ENCODE peak calls at places on chromosomes 11 and 22, in four cellular contexts. J, B, T and L are unnamed samples.

GRCh38 chr11:34840736-34841386 is 75.3 kb downstream of the APIP start:
- DNase-seq in J (peak; percentile 14), B (peak; percentile 48), T (peak; percentile 2), L (no peak)

GRCh38 chr11:120326845-120327281 is 1.8 kb downstream of the TLCD5 start:
- DNase-seq in J (peak; percentile 17), B (no peak), T (no peak), L (no peak)

GRCh38 chr11:65912840-65913239 is 6.0 kb downstream of the C11orf68 start:
- DNase-seq in J (no peak), B (no peak), T (no peak), L (peak; percentile 39)

GRCh38 chr22:44979154-44979553 is 30.7 kb downstream of the PHF21B start:
- DNase-seq in J (no peak), B (no peak), T (no peak), L (no peak)

GRCh38 chr11:1147792-1148191 is 10.0 kb upstream of the MUC5AC start:
- DNase-seq in J (no peak), B (no peak), T (no peak), L (no peak)

GRCh38 chr11:9862981-9863380 is 199.1 kb downstream of the SWAP70 start:
- DNase-seq in J (no peak), B (no peak), T (no peak), L (no peak)

GRCh38 chr22:23106906-23107367 is 34.9 kb downstream of the RSPH14 start:
- DNase-seq in J (no peak), B (no peak), T (no peak), L (peak; percentile 76)

GRCh38 chr11:62409831-62410230 is 9.0 kb upstream of the SCGB1A1 start:
- DNase-seq in J (no peak), B (no peak), T (no peak), L (no peak)

GRCh38 chr11:2203440-2204259 is 32.0 kb upstream of the TH start:
- DNase-seq in J (no peak), B (no peak), T (no peak), L (no peak)

GRCh38 chr11:73330569-73331093 is 22.6 kb downstream of the ARHGEF17 start:
- DNase-seq in J (no peak), B (no peak), T (peak; percentile 49), L (peak; percentile 62)

GRCh38 chr11:118930152-118930712 is 4.5 kb upstream of the BCL9L start:
- DNase-seq in J (peak; percentile 85), B (peak; percentile 84), T (peak; percentile 85), L (peak; percentile 89)

GRCh38 chr11:106463796-106464201 is 386.3 kb downstream of the AASDHPPT start:
- DNase-seq in J (no peak), B (no peak), T (no peak), L (no peak)

GRCh38 chr11:61120865-61121831 is 18.9 kb downstream of the CD5 start:
- DNase-seq in J (peak; percentile 84), B (peak; percentile 44), T (no peak), L (peak; percentile 74)

GRCh38 chr22:41524809-41525449 is 19.3 kb downstream of the POLR3H start:
- DNase-seq in J (peak; percentile 70), B (peak; percentile 65), T (no peak), L (peak; percentile 81)

GRCh38 chr22:32413715-32414114 is 1.7 kb upstream of the RTCB start:
- DNase-seq in J (no peak), B (no peak), T (peak; percentile 5), L (no peak)

GRCh38 chr22:32355760-32356159 is 1.9 kb upstream of the RFPL3 start:
- DNase-seq in J (no peak), B (no peak), T (no peak), L (no peak)

GRCh38 chr11:15170170-15170569 is 55.4 kb downstream of the INSC start:
- DNase-seq in J (no peak), B (no peak), T (no peak), L (no peak)

DNA sequence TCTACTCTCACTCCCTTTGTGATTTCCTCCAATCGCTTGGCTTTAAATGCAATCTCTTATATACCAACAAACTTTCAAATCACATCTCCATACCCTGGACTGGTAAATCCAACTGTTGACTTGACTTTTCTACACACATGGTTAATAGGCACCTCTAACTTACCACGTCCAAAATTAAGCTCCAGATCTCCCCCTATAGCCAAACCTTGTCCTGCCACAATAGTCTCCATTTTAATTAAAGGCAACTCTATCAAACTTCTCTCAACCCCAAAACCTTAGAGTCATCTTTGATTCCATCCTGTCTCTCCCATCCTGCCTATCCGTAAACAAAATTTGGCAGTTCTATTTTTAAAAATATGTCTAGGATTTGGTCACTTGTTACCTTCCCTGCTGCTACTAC is 141.8 kb upstream of the DDI1 start:
- DNase-seq in J (no peak), B (no peak), T (no peak), L (no peak)
- H3K4me1 ChIP-seq in J (no peaks in the 10 kb centered on the region), B (no peaks in the 10 kb centered on the region), T (peaks cover 7% of the 10 kb centered on the region), L (no peaks in the 10 kb centered on the region)

GRCh38 chr11:64539239-64539638 is 51.8 kb upstream of the SLC22A12 start:
- DNase-seq in J (no peak), B (no peak), T (no peak), L (no peak)
- H3K27ac ChIP-seq in J (no peak overlapping the region), B (no peak overlapping the region), T (no peak overlapping the region), L (no peak overlapping the region)

GRCh38 chr22:30074994-30075393 is 5.3 kb upstream of the HORMAD2 start:
- DNase-seq in J (no peak), B (no peak), T (no peak), L (no peak)

GRCh38 chr22:30079952-30080533 is at the start of gene HORMAD2:
- DNase-seq in J (no peak), B (no peak), T (peak; percentile 24), L (peak; percentile 26)

GRCh38 chr22:30077279-30077678 is 3.0 kb upstream of the HORMAD2 start:
- DNase-seq in J (no peak), B (no peak), T (no peak), L (no peak)

GRCh38 chr22:30080805-30081204 is 541 bp downstream of the HORMAD2 start:
- DNase-seq in J (no peak), B (no peak), T (no peak), L (no peak)

GRCh38 chr22:30078320-30079311 is 1.6 kb upstream of the HORMAD2 start:
- DNase-seq in J (peak; percentile 19), B (no peak), T (no peak), L (no peak)
- H3K4me1 ChIP-seq in J (peaks cover 16% of the 10 kb centered on the region), B (no peaks in the 10 kb centered on the region), T (no peaks in the 10 kb centered on the region), L (no peaks in the 10 kb centered on the region)

GRCh38 chr11:6988506-6988905 is 31.6 kb downstream of the ZNF214 start:
- DNase-seq in J (no peak), B (no peak), T (no peak), L (no peak)

GRCh38 chr11:6991227-6991626 is 28.9 kb downstream of the ZNF214 start:
- DNase-seq in J (no peak), B (no peak), T (no peak), L (no peak)

GRCh38 chr11:6992457-6993431 is 27.4 kb downstream of the ZNF214 start:
- DNase-seq in J (no peak), B (no peak), T (no peak), L (no peak)

GRCh38 chr11:6995703-6996102 is 24.4 kb downstream of the ZNF214 start:
- DNase-seq in J (no peak), B (no peak), T (no peak), L (no peak)

GRCh38 chr11:6992026-6992425 is 28.1 kb downstream of the ZNF214 start:
- DNase-seq in J (no peak), B (no peak), T (no peak), L (no peak)
- H3K27ac ChIP-seq in J (no peak overlapping the region), B (no peak overlapping the region), T (no peak overlapping the region), L (no peak overlapping the region)

GRCh38 chr11:6612008-6612815 is at the start of gene TAF10:
- DNase-seq in J (peak; percentile 95), B (peak; percentile 99), T (peak; percentile 97), L (peak; percentile 99)
- H3K4me1 ChIP-seq in J (peaks cover 51% of the 10 kb centered on the region), B (peaks cover 7% of the 10 kb centered on the region), T (peaks cover 5% of the 10 kb centered on the region), L (peaks cover 6% of the 10 kb centered on the region)

GRCh38 chr11:8685306-8685705 is 2.7 kb downstream of the RPL27A start:
- DNase-seq in J (no peak), B (no peak), T (no peak), L (no peak)
- H3K27ac ChIP-seq in J (peak overlapping the region; percentile 96), B (no peak overlapping the region), T (no peak overlapping the region), L (no peak overlapping the region)

GRCh38 chr11:67435727-67436458 is 1.6 kb downstream of the PTPRCAP start:
- DNase-seq in J (no peak), B (no peak), T (no peak), L (peak; percentile 62)
- H3K4me1 ChIP-seq in J (peaks cover 79% of the 10 kb centered on the region), B (no peaks in the 10 kb centered on the region), T (no peaks in the 10 kb centered on the region), L (no peaks in the 10 kb centered on the region)

DNA sequence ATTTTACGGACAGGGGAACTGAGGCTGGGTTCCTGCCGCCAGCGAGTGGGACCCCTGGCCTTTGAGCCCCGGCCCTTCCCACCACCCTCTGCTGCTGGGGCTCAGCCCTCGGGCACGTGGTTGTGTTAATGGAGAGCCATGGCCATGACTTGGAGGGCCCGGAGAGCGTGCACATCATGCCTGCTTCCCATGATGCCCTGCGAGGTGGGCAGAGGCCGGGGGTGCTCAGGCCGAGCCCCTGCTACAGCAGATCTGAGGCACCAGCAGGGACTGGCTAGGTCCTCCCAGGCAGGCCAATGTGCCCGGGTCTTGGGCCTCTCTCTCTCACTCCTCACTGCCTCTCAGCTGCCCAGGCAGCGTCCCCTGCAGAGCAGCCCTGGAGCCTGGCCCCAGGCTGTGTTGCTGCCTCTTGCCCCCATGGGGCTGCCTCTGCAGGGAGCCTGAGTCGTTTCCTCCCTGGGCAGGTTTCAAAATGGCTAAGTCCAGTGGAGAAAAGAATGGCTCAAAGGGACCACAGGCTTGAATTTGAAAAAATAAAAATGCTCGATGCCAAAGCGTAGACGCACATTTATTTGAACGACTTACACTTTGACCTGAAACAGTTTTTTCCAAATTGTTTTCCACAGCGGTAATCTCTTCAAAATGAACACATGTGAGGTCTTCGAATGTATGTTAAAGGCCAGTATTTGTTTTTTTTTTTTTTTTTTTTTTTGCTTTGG is 72.6 kb upstream of the CLDN5 start:
- DNase-seq in J (no peak), B (no peak), T (no peak), L (no peak)
- H3K27ac ChIP-seq in J (peak overlapping the region; percentile 48), B (no peak overlapping the region), T (no peak overlapping the region), L (no peak overlapping the region)

GRCh38 chr22:37240240-37240940 is 3.7 kb downstream of the RAC2 start:
- DNase-seq in J (no peak), B (peak; percentile 26), T (no peak), L (no peak)

GRCh38 chr22:37240941-37241320 is 3.1 kb downstream of the RAC2 start:
- DNase-seq in J (no peak), B (peak; percentile 36), T (no peak), L (no peak)

GRCh38 chr22:37237371-37238268 is 6.4 kb downstream of the RAC2 start:
- DNase-seq in J (no peak), B (peak; percentile 34), T (no peak), L (no peak)

GRCh38 chr22:37241351-37242142 is 2.5 kb downstream of the RAC2 start:
- DNase-seq in J (peak; percentile 54), B (peak; percentile 52), T (no peak), L (no peak)

GRCh38 chr22:37239336-37240239 is 4.5 kb downstream of the RAC2 start:
- DNase-seq in J (no peak), B (peak; percentile 24), T (no peak), L (no peak)
- H3K4me1 ChIP-seq in J (peaks cover 81% of the 10 kb centered on the region), B (no peaks in the 10 kb centered on the region), T (peaks cover 8% of the 10 kb centered on the region), L (no peaks in the 10 kb centered on the region)

DNA sequence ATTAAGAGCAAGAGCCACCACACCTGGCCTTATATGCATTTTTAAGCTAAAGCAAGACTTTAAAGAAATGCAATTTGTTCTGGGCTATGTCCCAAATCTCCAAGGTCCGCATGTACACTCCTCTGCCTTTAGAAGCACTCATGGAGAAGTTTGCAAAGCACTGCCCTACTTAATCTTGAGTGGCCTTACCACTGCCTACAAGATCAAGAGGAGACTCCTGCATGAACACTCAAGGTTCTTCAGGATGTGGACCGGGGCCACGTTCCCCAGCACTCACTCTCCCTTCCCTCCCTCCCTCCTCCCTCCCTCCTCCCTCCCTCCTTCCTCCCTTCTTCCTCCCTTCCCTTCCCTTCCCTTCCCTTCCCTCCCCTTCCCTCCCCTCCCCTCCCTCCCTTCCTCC is 63.2 kb upstream of the HSPA8 start:
- DNase-seq in J (no peak), B (no peak), T (no peak), L (no peak)
- H3K27ac ChIP-seq in J (no peak overlapping the region), B (no peak overlapping the region), T (no peak overlapping the region), L (no peak overlapping the region)